ENCODE peak calls at places on chromosomes 5 and 9, in seven cellular contexts. C is endothelial cell, U is BJ, L is HFFc6, F is cardiac muscle cell, Y is heart left ventricle, S is RWPE2. Q is an unnamed sample.

GRCh38 chr5:175743676-175744210 is 85.9 kb downstream of the HRH2 start:
- DNase-seq in U (no peak), C (peak), L (no peak), Y (no peak), F (peak), S (no peak), Q (no peak)

GRCh38 chr9:69186841-69187611 is 12.9 kb downstream of the TJP2 start:
- DNase-seq in U (no peak), F (peak), L (peak), C (no peak), Y (no peak), S (no peak), Q (no peak)

GRCh38 chr9:13911473-13911872 is 402.5 kb downstream of the NFIB start:
- DNase-seq in S (no peak), L (no peak), Y (no peak), U (no peak), C (no peak), F (no peak), Q (no peak)

GRCh38 chr9:6055213-6055612 is 39.8 kb upstream of the RANBP6 start:
- DNase-seq in U (peak), F (peak), C (peak), L (peak), S (no peak), Y (no peak), Q (no peak)

GRCh38 chr5:45279109-45279508 is 417.1 kb downstream of the HCN1 start:
- DNase-seq in F (no peak), C (no peak), S (no peak), U (no peak), Y (no peak), L (no peak), Q (no peak)

GRCh38 chr9:137006116-137007003 is 10.0 kb upstream of the CLIC3 start:
- DNase-seq in L (no peak), U (no peak), F (peak), C (no peak), S (no peak), Y (no peak), Q (no peak)

GRCh38 chr9:94853887-94854286 is 127.4 kb downstream of the AOPEP start:
- DNase-seq in Y (no peak), L (no peak), C (no peak), S (no peak), U (no peak), F (no peak), Q (no peak)

GRCh38 chr9:133978226-133979123 is 13.6 kb downstream of the VAV2 start:
- DNase-seq in C (no peak), L (no peak), U (no peak), F (no peak), S (peak), Y (no peak), Q (peak)

GRCh38 chr5:61394078-61394701 is 62.1 kb downstream of the ZSWIM6 start:
- DNase-seq in S (no peak), C (no peak), F (no peak), U (no peak), L (no peak), Y (no peak), Q (no peak)

GRCh38 chr5:98839469-98840383 is 66.3 kb downstream of the RGMB start:
- DNase-seq in C (no peak), Y (peak), S (no peak), U (no peak), F (peak), L (no peak), Q (no peak)

GRCh38 chr5:151234476-151235238 is 10.8 kb upstream of the CCDC69 start:
- DNase-seq in C (no peak), S (no peak), L (peak), Y (peak), U (peak), F (peak), Q (no peak)

GRCh38 chr9:37521111-37521510 is 35.4 kb downstream of the POLR1E start:
- DNase-seq in U (no peak), C (no peak), F (no peak), L (no peak), Y (no peak), S (no peak), Q (no peak)

GRCh38 chr9:37522971-37523370 is 37.2 kb downstream of the POLR1E start:
- DNase-seq in F (no peak), Y (no peak), C (no peak), S (no peak), U (no peak), L (no peak), Q (no peak)

GRCh38 chr9:37523916-37524315 is 38.2 kb downstream of the POLR1E start:
- DNase-seq in F (no peak), L (no peak), C (no peak), U (no peak), S (no peak), Y (no peak), Q (peak)

GRCh38 chr9:37517977-37518376 is 32.2 kb downstream of the POLR1E start:
- DNase-seq in U (no peak), C (no peak), L (no peak), S (no peak), Y (no peak), F (no peak), Q (peak)

GRCh38 chr9:37520641-37521040 is 34.9 kb downstream of the POLR1E start:
- DNase-seq in F (no peak), C (no peak), Y (no peak), U (no peak), L (no peak), S (no peak), Q (no peak)
- TF ChIP-seq CTCF in F (no peak), C (no peak), Y (no peak), U (no peak), L (peak), S (no peak), Q (no peak)

GRCh38 chr5:162096448-162096847 is 28.9 kb downstream of the GABRG2 start:
- DNase-seq in S (no peak), Y (no peak), L (no peak), C (no peak), U (no peak), F (no peak), Q (no peak)
- TF ChIP-seq CTCF in S (peak), Y (no peak), L (no peak), C (no peak), U (no peak), F (no peak), Q (no peak)

GRCh38 chr9:74032421-74032820 is 464.7 kb upstream of the RORB start:
- DNase-seq in U (no peak), F (no peak), Y (no peak), C (no peak), S (no peak), L (no peak), Q (no peak)
- TF ChIP-seq CTCF in U (no peak), F (no peak), Y (no peak), C (no peak), S (no peak), L (no peak), Q (no peak)

DNA sequence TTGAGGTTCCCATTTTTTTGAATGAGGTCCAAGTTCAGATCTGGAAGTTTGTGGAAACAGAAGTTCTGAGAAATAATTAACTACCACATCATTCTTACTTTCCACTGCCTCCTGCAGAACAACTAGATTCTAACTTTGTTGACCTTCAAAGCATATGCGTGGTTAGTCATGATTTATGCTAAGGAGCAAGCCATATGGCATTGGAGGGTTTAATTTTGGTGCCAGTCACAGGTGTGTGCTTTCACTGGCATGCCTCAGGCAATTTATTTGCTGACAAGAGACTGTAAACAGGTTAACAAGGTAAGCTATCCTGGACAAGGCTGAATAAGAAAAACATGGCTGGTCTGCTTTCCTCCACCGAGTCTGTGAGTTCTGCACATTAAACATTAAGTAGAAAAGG is 31.5 kb downstream of the HMHB1 start:
- DNase-seq in F (no peak), U (no peak), Y (no peak), C (no peak), S (no peak), L (no peak), Q (no peak)
- TF ChIP-seq CTCF in F (no peak), U (no peak), Y (no peak), C (no peak), S (no peak), L (no peak), Q (no peak)

GRCh38 chr5:5899716-5900115 is 477.2 kb downstream of the ICE1 start:
- DNase-seq in L (no peak), U (no peak), F (no peak), Y (no peak), S (no peak), C (no peak), Q (no peak)
- TF ChIP-seq CTCF in L (no peak), U (no peak), F (no peak), Y (no peak), S (no peak), C (no peak), Q (no peak)

GRCh38 chr5:180603076-180603591 is 11.8 kb upstream of the SCGB3A1 start:
- DNase-seq in U (no peak), L (no peak), Y (peak), F (no peak), C (no peak), S (peak), Q (peak)

GRCh38 chr5:180604271-180604670 is 13.0 kb upstream of the SCGB3A1 start:
- DNase-seq in L (no peak), C (no peak), F (no peak), S (no peak), Y (peak), U (no peak), Q (peak)

GRCh38 chr5:180607861-180608571 is 16.7 kb upstream of the SCGB3A1 start:
- DNase-seq in F (no peak), S (no peak), U (no peak), L (no peak), C (no peak), Y (no peak), Q (peak)

GRCh38 chr5:180606215-180606785 is 15.0 kb upstream of the SCGB3A1 start:
- DNase-seq in S (peak), C (no peak), Y (peak), L (no peak), U (no peak), F (no peak), Q (peak)

GRCh38 chr5:180605554-180606214 is 14.4 kb upstream of the SCGB3A1 start:
- DNase-seq in U (no peak), Y (no peak), C (peak), S (no peak), F (peak), L (peak), Q (peak)
- TF ChIP-seq CTCF in U (peak), Y (peak), C (peak), S (peak), F (peak), L (peak), Q (peak)

GRCh38 chr5:115770466-115770865 is 46.0 kb downstream of the CDO1 start:
- DNase-seq in C (peak), U (no peak), S (no peak), F (no peak), Y (no peak), L (no peak), Q (no peak)
- TF ChIP-seq CTCF in C (peak), U (peak), S (peak), F (peak), Y (no peak), L (peak), Q (peak)

GRCh38 chr5:41433552-41434181 is 76.7 kb downstream of the PLCXD3 start:
- DNase-seq in C (no peak), Y (no peak), L (no peak), S (no peak), F (no peak), U (no peak), Q (no peak)
- TF ChIP-seq CTCF in C (peak), Y (no peak), L (peak), S (peak), F (peak), U (peak), Q (peak)